ENCODE peak calls at places on chromosomes 5 and 9, in seven cellular contexts. J, X, L, Y, K, V and C are unnamed samples.

GRCh38 chr9:86540999-86541398 is 186.8 kb upstream of the TUT7 start:
- DNase-seq in J (no peak), Y (no peak), V (no peak), L (no peak), X (no peak), K (no peak), C (no peak)

GRCh38 chr9:133581553-133582343 is 27.4 kb downstream of the FAM163B start:
- DNase-seq in Y (peak; percentile 66), V (no peak), X (no peak), K (no peak), L (peak; percentile 63), J (no peak), C (no peak)

GRCh38 chr5:3195991-3196390 is 399.6 kb upstream of the IRX1 start:
- DNase-seq in Y (no peak), L (no peak), X (no peak), J (no peak), K (no peak), V (no peak), C (no peak)

GRCh38 chr5:94544031-94544650 is 74.3 kb downstream of the KIAA0825 start:
- DNase-seq in V (no peak), J (no peak), K (no peak), Y (no peak), X (peak; percentile 43), L (no peak), C (no peak)

GRCh38 chr5:143916441-143916840 is 104.5 kb downstream of the HMHB1 start:
- DNase-seq in V (no peak), L (no peak), J (no peak), X (no peak), K (no peak), Y (no peak), C (no peak)

GRCh38 chr9:112308576-112308975 is 24.8 kb downstream of the PTBP3 start:
- DNase-seq in J (no peak), L (no peak), X (no peak), Y (no peak), V (no peak), K (no peak), C (no peak)

GRCh38 chr5:56055859-56056258 is 61.1 kb upstream of the IL6ST start:
- DNase-seq in Y (no peak), K (no peak), L (no peak), X (no peak), J (no peak), V (no peak), C (no peak)

GRCh38 chr5:157744055-157745011 is 821 bp downstream of the LSM11 start:
- DNase-seq in Y (peak; percentile 13), X (peak; percentile 48), K (no peak), V (no peak), J (no peak), L (peak; percentile 15), C (no peak)